ENCODE peak calls at places on chromosome 1, in ten cellular contexts. T is left lung, C is GM12892, X is NAMALWA, O is GM03348, E is AG10803, Y is thoracic aorta, U is AML-193, K is suprapubic skin, Q is GM12891. J is an unnamed sample.

GRCh38 chr1:193240609-193241008 is 54.2 kb upstream of the B3GALT2 start:
- DNase-seq in T (no peak), C (no peak), X (no peak), O (no peak), E (no peak), Y (no peak), U (no peak), K (no peak), Q (no peak), J (no peak)

GRCh38 chr1:214296860-214297699 is 16.1 kb downstream of the SMYD2 start:
- DNase-seq in T (no peak), C (no peak), X (no peak), O (peak), E (peak), Y (no peak), U (no peak), K (no peak), Q (no peak), J (peak)

GRCh38 chr1:174967845-174968705 is 31.7 kb upstream of the CACYBP start:
- DNase-seq in T (no peak), C (no peak), X (peak), O (no peak), E (no peak), Y (no peak), U (no peak), K (no peak), Q (no peak), J (peak)

GRCh38 chr1:223142795-223143759 is at the start of gene TLR5:
- DNase-seq in T (peak), C (peak), X (peak), O (peak), E (peak), Y (no peak), U (peak), K (peak), Q (peak), J (peak)

GRCh38 chr1:81550753-81551152 is 250.0 kb upstream of the ADGRL2 start:
- DNase-seq in T (no peak), C (no peak), X (no peak), O (no peak), E (no peak), Y (no peak), U (no peak), K (no peak), Q (no peak), J (no peak)

GRCh38 chr1:47894718-47895393 is 102.3 kb downstream of the TRABD2B start:
- DNase-seq in T (no peak), C (no peak), X (no peak), O (no peak), E (peak), Y (no peak), U (no peak), K (no peak), Q (no peak), J (no peak)

GRCh38 chr1:31790140-31790539 is 25.7 kb downstream of the SPOCD1 start:
- DNase-seq in T (no peak), C (no peak), X (no peak), O (no peak), E (no peak), Y (no peak), U (no peak), K (peak), Q (no peak), J (no peak)

GRCh38 chr1:9906466-9906865 is 3.6 kb downstream of the CTNNBIP1 start:
- DNase-seq in T (no peak), C (no peak), X (peak), O (no peak), E (no peak), Y (no peak), U (no peak), K (peak), Q (no peak), J (no peak)

GRCh38 chr1:94875794-94876193 is 51.1 kb downstream of the CNN3 start:
- DNase-seq in T (no peak), C (no peak), X (no peak), O (no peak), E (no peak), Y (no peak), U (no peak), K (no peak), Q (no peak), J (no peak)

GRCh38 chr1:36771678-36772284 is 262.5 kb downstream of the GRIK3 start:
- DNase-seq in T (no peak), C (no peak), X (no peak), O (no peak), E (no peak), Y (no peak), U (no peak), K (peak), Q (no peak), J (no peak)

GRCh38 chr1:206784471-206784903 is 12.2 kb upstream of the IL10 start:
- DNase-seq in T (no peak), C (peak), X (peak), O (no peak), E (no peak), Y (no peak), U (no peak), K (no peak), Q (no peak), J (peak)

GRCh38 chr1:35570589-35571137 is 2.5 kb upstream of the TFAP2E start:
- DNase-seq in T (no peak), C (no peak), X (no peak), O (no peak), E (no peak), Y (no peak), U (no peak), K (no peak), Q (no peak), J (no peak)

GRCh38 chr1:47592296-47592975 is 154.6 kb downstream of the FOXD2 start:
- DNase-seq in T (no peak), C (no peak), X (no peak), O (no peak), E (no peak), Y (no peak), U (no peak), K (no peak), Q (no peak), J (no peak)

GRCh38 chr1:232621050-232621449 is 8.9 kb downstream of the SIPA1L2 start:
- DNase-seq in T (no peak), C (no peak), X (no peak), O (no peak), E (no peak), Y (no peak), U (peak), K (no peak), Q (no peak), J (no peak)

GRCh38 chr1:69913967-69914366 is 291.4 kb downstream of the LRRC40 start:
- DNase-seq in T (no peak), C (no peak), X (no peak), O (peak), E (peak), Y (no peak), U (no peak), K (no peak), Q (no peak), J (no peak)

GRCh38 chr1:83641206-83641658 is 357.7 kb downstream of the TTLL7 start:
- DNase-seq in T (no peak), C (no peak), X (no peak), O (peak), E (peak), Y (no peak), U (no peak), K (no peak), Q (no peak), J (no peak)

GRCh38 chr1:234986750-234987414 is 141.8 kb downstream of the TOMM20 start:
- DNase-seq in T (no peak), C (no peak), X (no peak), O (no peak), E (no peak), Y (no peak), U (no peak), K (no peak), Q (no peak), J (no peak)